ENCODE peak calls at places on chromosome 12, in nine cellular contexts. I, U, M, T, Q, N, A, W and L are unnamed samples.
A peak's percentile ranks its signal among the peaks of the same experiment; 100 is the strongest.

GRCh38 chr12:79367016-79367575 is 323.7 kb downstream of the PAWR start:
- DNase-seq in I (peak; percentile 86), U (no peak), M (no peak), T (no peak), Q (peak; percentile 93), N (no peak), A (no peak), W (no peak), L (no peak)

GRCh38 chr12:6213969-6214368 is 13.8 kb downstream of the CD9 start:
- DNase-seq in I (peak; percentile 45), U (no peak), M (no peak), T (no peak), Q (no peak), N (no peak), A (no peak), W (no peak), L (no peak)

GRCh38 chr12:114403044-114403689 is 2.8 kb downstream of the TBX5 start:
- DNase-seq in I (no peak), U (no peak), M (peak; percentile 93), T (no peak), Q (no peak), N (no peak), A (peak; percentile 69), W (no peak), L (no peak)

GRCh38 chr12:4251228-4251891 is 22.2 kb upstream of the CCND2 start:
- DNase-seq in I (no peak), U (no peak), M (no peak), T (no peak), Q (no peak), N (no peak), A (no peak), W (no peak), L (no peak)

GRCh38 chr12:103840399-103840880 is 594 bp downstream of the NT5DC3 start:
- DNase-seq in I (peak; percentile 53), U (peak; percentile 31), M (no peak), T (no peak), Q (peak; percentile 49), N (no peak), A (peak; percentile 25), W (peak; percentile 65), L (no peak)

GRCh38 chr12:102702447-102703114 is 214.5 kb downstream of the PAH start:
- DNase-seq in I (peak; percentile 53), U (peak; percentile 55), M (peak; percentile 66), T (peak; percentile 24), Q (peak; percentile 46), N (no peak), A (peak; percentile 65), W (no peak), L (peak; percentile 51)

GRCh38 chr12:101582937-101583336 is 11.8 kb upstream of the MYBPC1 start:
- DNase-seq in I (no peak), U (no peak), M (no peak), T (no peak), Q (no peak), N (no peak), A (no peak), W (no peak), L (no peak)

GRCh38 chr12:113461666-113462065 is 10.0 kb downstream of the LHX5 start:
- DNase-seq in I (peak; percentile 45), U (no peak), M (peak; percentile 82), T (no peak), Q (peak; percentile 21), N (no peak), A (no peak), W (no peak), L (no peak)

GRCh38 chr12:82425241-82425640 is 66.9 kb downstream of the METTL25 start:
- DNase-seq in I (no peak), U (peak; percentile 81), M (no peak), T (peak; percentile 80), Q (peak; percentile 46), N (no peak), A (peak; percentile 73), W (no peak), L (no peak)

GRCh38 chr12:93245543-93245942 is 132.2 kb upstream of the NUDT4 start:
- DNase-seq in I (no peak), U (no peak), M (no peak), T (no peak), Q (no peak), N (peak; percentile 70), A (no peak), W (no peak), L (no peak)

GRCh38 chr12:93243382-93243688 is 134.4 kb upstream of the NUDT4 start:
- DNase-seq in I (no peak), U (no peak), M (no peak), T (no peak), Q (no peak), N (no peak), A (no peak), W (no peak), L (no peak)

GRCh38 chr12:93244514-93245077 is 133.1 kb upstream of the NUDT4 start:
- DNase-seq in I (no peak), U (no peak), M (no peak), T (no peak), Q (no peak), N (peak; percentile 10), A (no peak), W (no peak), L (no peak)

GRCh38 chr12:93242154-93242958 is 135.4 kb upstream of the NUDT4 start:
- DNase-seq in I (no peak), U (no peak), M (no peak), T (no peak), Q (no peak), N (no peak), A (no peak), W (no peak), L (no peak)

DNA sequence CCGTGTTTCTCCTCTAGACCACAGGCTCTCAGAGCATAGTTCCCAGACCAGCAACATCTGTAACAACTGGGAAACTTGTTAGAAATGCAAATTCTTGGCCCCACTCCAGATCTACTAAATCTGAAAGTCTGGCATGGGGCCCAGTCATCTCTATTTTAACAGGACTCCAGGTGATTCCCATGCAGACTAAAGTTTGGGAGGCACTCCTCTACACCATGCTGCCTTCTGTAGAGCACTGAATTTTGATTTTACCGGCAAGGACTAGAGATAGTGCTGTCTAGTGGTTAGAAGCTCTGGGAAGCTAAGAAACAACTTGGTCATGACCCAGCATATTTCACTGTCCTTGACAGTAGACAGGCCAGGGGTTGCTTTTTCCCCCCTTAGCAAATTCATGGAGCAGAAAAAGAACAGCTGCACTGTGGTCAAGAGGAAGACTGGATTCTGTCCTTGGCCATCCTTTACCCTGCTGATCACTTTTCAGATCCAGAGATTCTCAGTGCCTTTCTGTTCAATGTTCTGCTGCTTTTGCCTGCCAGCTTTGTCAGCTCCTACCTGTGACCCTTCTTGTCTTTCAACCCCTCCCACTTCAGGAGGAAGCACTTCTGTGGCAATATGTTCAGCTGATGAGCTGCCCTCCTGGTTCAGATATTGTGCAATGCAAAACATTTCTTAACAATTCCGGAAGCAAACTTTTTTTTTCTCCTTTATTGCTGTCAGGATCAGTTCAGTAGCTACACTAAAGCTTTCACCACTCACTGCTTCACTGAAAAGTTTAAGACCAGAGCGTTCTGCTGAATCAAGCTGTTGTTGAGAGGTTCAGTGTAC is 133.8 kb upstream of the NUDT4 start:
- DNase-seq in I (peak; percentile 94), U (peak; percentile 26), M (no peak), T (no peak), Q (peak; percentile 96), N (peak; percentile 35), A (peak; percentile 78), W (no peak), L (peak; percentile 74)
- H3K4me3 ChIP-seq in I (no peak overlapping the region), U (no peak overlapping the region), M (no peak overlapping the region), T (no peak overlapping the region), Q (no peak overlapping the region), N (no peak overlapping the region), A (no peak overlapping the region), W (no peak overlapping the region), L (no peak overlapping the region)

DNA sequence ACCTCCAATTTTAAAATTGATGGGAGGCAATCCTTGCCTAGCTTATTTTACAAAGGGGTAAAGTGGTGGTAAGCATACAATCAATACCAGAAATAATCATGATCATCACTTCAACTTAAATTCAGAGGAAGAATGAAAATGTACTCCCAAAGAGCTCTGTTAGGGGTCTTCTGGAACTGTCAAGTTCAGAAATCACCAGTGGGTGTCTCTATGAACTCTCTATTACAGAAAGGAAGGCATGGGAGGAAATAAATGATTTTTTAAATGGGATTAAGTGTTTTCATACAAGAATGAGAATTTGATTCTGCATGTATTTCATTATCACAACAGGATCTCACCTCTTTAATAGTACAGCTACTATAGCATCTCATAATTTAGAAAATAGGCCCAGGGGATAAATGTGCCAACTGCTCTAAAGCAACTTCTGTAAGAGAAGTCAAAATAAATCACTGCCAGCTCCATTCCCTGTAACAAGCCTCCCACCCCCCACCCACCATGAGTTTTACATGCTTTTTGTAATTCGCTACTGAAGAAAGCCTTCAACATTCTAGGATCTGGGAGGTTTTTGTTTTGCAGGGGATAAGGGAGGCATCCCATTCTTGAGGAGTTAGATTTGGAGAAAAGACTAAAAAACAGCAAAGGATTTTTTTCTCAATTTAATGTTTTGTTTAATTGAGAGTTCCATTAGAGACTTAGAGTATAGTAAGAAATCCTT is 9.7 kb downstream of the DCP1B start:
- DNase-seq in I (no peak), U (no peak), M (peak; percentile 33), T (no peak), Q (no peak), N (no peak), A (no peak), W (no peak), L (no peak)
- TF ChIP-seq CTCF in I (no peak), U (no peak), M (no peak), T (no peak), Q (no peak), N (no peak), A (peak; percentile 11), W (no peak), L (no peak)

DNA sequence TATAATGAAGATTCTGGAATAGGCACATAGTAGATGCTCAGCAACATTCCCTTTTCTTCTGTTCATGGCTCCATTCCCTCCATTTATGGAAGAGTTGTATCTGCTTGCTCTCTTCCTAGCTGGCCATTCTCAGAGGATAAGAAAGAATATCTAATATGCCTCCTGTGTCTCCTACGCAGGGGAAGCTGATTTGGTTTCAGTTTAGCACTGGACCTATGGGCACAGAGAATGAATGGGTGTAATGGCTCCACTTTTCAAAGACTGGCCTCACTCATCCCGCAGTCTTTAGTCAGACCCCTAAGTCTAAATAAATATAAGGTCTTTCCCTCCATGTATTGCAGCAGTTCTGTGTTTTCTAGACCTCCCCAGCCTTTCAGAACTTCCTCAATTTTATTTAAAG is 2.0 kb downstream of the PKP2 start:
- DNase-seq in I (no peak), U (no peak), M (no peak), T (no peak), Q (no peak), N (no peak), A (no peak), W (no peak), L (no peak)
- H3K4me3 ChIP-seq in I (no peak overlapping the region), U (no peak overlapping the region), M (peak overlapping the region; percentile 76), T (no peak overlapping the region), Q (no peak overlapping the region), N (no peak overlapping the region), A (no peak overlapping the region), W (no peak overlapping the region), L (no peak overlapping the region)

GRCh38 chr12:40107803-40108620 is 2.1 kb upstream of the SLC2A13 start:
- DNase-seq in I (no peak), U (no peak), M (no peak), T (no peak), Q (no peak), N (no peak), A (no peak), W (no peak), L (no peak)
- TF ChIP-seq CTCF in I (no peak), U (no peak), M (no peak), T (no peak), Q (no peak), N (no peak), A (no peak), W (no peak), L (no peak)